ENCODE peak calls at places on chromosomes 6 and 20, in five cellular contexts. One of them, this sample, is unnamed.
A peak's percentile ranks its signal among the peaks of the same experiment; 100 is the strongest.

GRCh38 chr6:79650943-79651342 is 19.8 kb downstream of the SH3BGRL2 start:
- DNase-seq in psoas muscle: no peak
- DNase-seq in CD8-positive, alpha-beta memory T cell: no peak
- DNase-seq in fibroblast of lung: no peak
- DNase-seq in right atrium auricular region: no peak
- DNase-seq in this sample: no peak

GRCh38 chr20:48374986-48375715 is 452.6 kb downstream of the PREX1 start:
- DNase-seq in psoas muscle: no peak
- DNase-seq in CD8-positive, alpha-beta memory T cell: no peak
- DNase-seq in fibroblast of lung: no peak
- DNase-seq in right atrium auricular region: no peak
- DNase-seq in this sample: no peak

GRCh38 chr6:129188795-129189194 is 305.9 kb downstream of the LAMA2 start:
- DNase-seq in psoas muscle: no peak
- DNase-seq in CD8-positive, alpha-beta memory T cell: no peak
- DNase-seq in fibroblast of lung: peak; percentile 28
- DNase-seq in right atrium auricular region: no peak
- DNase-seq in this sample: no peak

GRCh38 chr6:131015630-131016263 is 47.3 kb downstream of the EPB41L2 start:
- DNase-seq in psoas muscle: no peak
- DNase-seq in CD8-positive, alpha-beta memory T cell: no peak
- DNase-seq in fibroblast of lung: peak; percentile 70
- DNase-seq in right atrium auricular region: no peak
- DNase-seq in this sample: no peak

GRCh38 chr20:62860924-62861691 is 514 bp downstream of the TCFL5 start:
- DNase-seq in psoas muscle: no peak
- DNase-seq in CD8-positive, alpha-beta memory T cell: peak; percentile 38
- DNase-seq in fibroblast of lung: no peak
- DNase-seq in right atrium auricular region: no peak
- DNase-seq in this sample: peak; percentile 36

GRCh38 chr20:22241609-22242008 is 342.8 kb downstream of the FOXA2 start:
- DNase-seq in psoas muscle: no peak
- DNase-seq in CD8-positive, alpha-beta memory T cell: no peak
- DNase-seq in fibroblast of lung: no peak
- DNase-seq in right atrium auricular region: no peak
- DNase-seq in this sample: no peak

GRCh38 chr6:7438011-7438410 is 48.4 kb downstream of the RIOK1 start:
- DNase-seq in psoas muscle: no peak
- DNase-seq in CD8-positive, alpha-beta memory T cell: no peak
- DNase-seq in fibroblast of lung: no peak
- DNase-seq in right atrium auricular region: no peak
- DNase-seq in this sample: no peak

GRCh38 chr6:100780648-100781047 is 100.5 kb downstream of the ASCC3 start:
- DNase-seq in psoas muscle: no peak
- DNase-seq in CD8-positive, alpha-beta memory T cell: no peak
- DNase-seq in fibroblast of lung: no peak
- DNase-seq in right atrium auricular region: no peak
- DNase-seq in this sample: no peak

GRCh38 chr20:48970681-48971370 is 49.3 kb downstream of the ARFGEF2 start:
- DNase-seq in psoas muscle: no peak
- DNase-seq in CD8-positive, alpha-beta memory T cell: no peak
- DNase-seq in fibroblast of lung: no peak
- DNase-seq in right atrium auricular region: no peak
- DNase-seq in this sample: no peak

GRCh38 chr6:170067923-170068360 is 222.9 kb downstream of the DLL1 start:
- DNase-seq in psoas muscle: no peak
- DNase-seq in CD8-positive, alpha-beta memory T cell: no peak
- DNase-seq in fibroblast of lung: no peak
- DNase-seq in right atrium auricular region: no peak
- DNase-seq in this sample: no peak

GRCh38 chr20:43870484-43870883 is 44.2 kb upstream of the TOX2 start:
- DNase-seq in psoas muscle: no peak
- DNase-seq in CD8-positive, alpha-beta memory T cell: no peak
- DNase-seq in fibroblast of lung: peak; percentile 36
- DNase-seq in right atrium auricular region: no peak
- DNase-seq in this sample: no peak

GRCh38 chr6:152669894-152670293 is 27.8 kb upstream of the MYCT1 start:
- DNase-seq in psoas muscle: no peak
- DNase-seq in CD8-positive, alpha-beta memory T cell: no peak
- DNase-seq in fibroblast of lung: peak; percentile 55
- DNase-seq in right atrium auricular region: no peak
- DNase-seq in this sample: no peak

GRCh38 chr20:63422653-63423052 is 49.8 kb downstream of the KCNQ2 start:
- DNase-seq in psoas muscle: no peak
- DNase-seq in CD8-positive, alpha-beta memory T cell: no peak
- DNase-seq in fibroblast of lung: no peak
- DNase-seq in right atrium auricular region: no peak
- DNase-seq in this sample: no peak

GRCh38 chr6:31621991-31622390 is 1.5 kb downstream of the PRRC2A start:
- DNase-seq in psoas muscle: no peak
- DNase-seq in CD8-positive, alpha-beta memory T cell: no peak
- DNase-seq in fibroblast of lung: no peak
- DNase-seq in right atrium auricular region: no peak
- DNase-seq in this sample: no peak

GRCh38 chr6:109290143-109290931 is 91.9 kb downstream of the CD164 start:
- DNase-seq in psoas muscle: no peak
- DNase-seq in CD8-positive, alpha-beta memory T cell: no peak
- DNase-seq in fibroblast of lung: no peak
- DNase-seq in right atrium auricular region: no peak
- DNase-seq in this sample: no peak

GRCh38 chr6:14278436-14278835 is 160.9 kb downstream of the CD83 start:
- DNase-seq in psoas muscle: no peak
- DNase-seq in CD8-positive, alpha-beta memory T cell: no peak
- DNase-seq in fibroblast of lung: no peak
- DNase-seq in right atrium auricular region: no peak
- DNase-seq in this sample: no peak

GRCh38 chr6:14276667-14277404 is 159.3 kb downstream of the CD83 start:
- DNase-seq in psoas muscle: no peak
- DNase-seq in CD8-positive, alpha-beta memory T cell: no peak
- DNase-seq in fibroblast of lung: no peak
- DNase-seq in right atrium auricular region: no peak
- DNase-seq in this sample: no peak

GRCh38 chr6:14277405-14277930 is 159.9 kb downstream of the CD83 start:
- DNase-seq in psoas muscle: no peak
- DNase-seq in CD8-positive, alpha-beta memory T cell: no peak
- DNase-seq in fibroblast of lung: no peak
- DNase-seq in right atrium auricular region: no peak
- DNase-seq in this sample: no peak

GRCh38 chr6:14276066-14276465 is 158.5 kb downstream of the CD83 start:
- DNase-seq in psoas muscle: no peak
- DNase-seq in CD8-positive, alpha-beta memory T cell: no peak
- DNase-seq in fibroblast of lung: no peak
- DNase-seq in right atrium auricular region: no peak
- DNase-seq in this sample: no peak

DNA sequence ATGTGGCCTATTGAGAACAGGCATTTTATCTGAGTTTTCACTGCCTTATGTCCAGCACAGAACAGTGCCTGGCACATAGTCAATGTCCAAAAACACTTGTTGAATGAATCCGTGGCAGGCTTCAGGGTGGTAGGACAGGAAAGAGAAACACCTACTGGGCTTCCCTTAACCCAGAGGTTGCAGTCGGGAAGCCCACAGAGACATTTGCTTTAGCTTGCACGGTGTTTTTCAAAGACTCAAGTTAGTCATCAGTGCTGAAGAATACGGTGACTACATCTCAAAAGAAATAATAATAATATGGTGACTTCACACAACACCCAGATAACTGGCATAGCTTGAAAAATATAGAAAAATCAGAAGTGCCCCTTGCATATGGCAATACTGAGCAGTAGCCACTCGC is 160.4 kb downstream of the CD83 start:
- DNase-seq in psoas muscle: no peak
- DNase-seq in CD8-positive, alpha-beta memory T cell: no peak
- DNase-seq in fibroblast of lung: no peak
- DNase-seq in right atrium auricular region: no peak
- DNase-seq in this sample: no peak
- H3K4me3 ChIP-seq in psoas muscle: no peak overlapping the region
- H3K4me3 ChIP-seq in CD8-positive, alpha-beta memory T cell: no peak overlapping the region
- H3K4me3 ChIP-seq in fibroblast of lung: no peak overlapping the region
- H3K4me3 ChIP-seq in right atrium auricular region: no peak overlapping the region
- H3K4me3 ChIP-seq in this sample: no peak overlapping the region

DNA sequence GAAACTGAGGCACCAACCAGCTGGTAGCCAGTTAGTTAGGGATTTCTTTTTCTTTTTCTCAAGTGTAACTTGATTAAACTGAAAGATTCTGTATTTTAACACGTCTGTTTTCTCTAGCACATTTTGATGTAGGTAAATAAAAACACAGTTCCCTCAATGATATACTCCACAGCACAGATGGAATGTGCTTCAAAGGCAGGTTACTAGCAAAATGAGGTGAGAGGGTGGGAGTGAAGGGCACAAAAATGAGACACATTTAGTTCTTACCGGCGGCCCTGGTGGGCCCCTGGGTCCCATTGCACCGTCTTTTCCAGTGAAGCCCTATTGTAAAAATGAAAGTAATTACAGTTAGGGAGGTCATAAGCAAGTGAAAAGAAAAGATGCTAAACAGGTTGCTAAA is 108.9 kb downstream of the COL12A1 start:
- DNase-seq in psoas muscle: no peak
- DNase-seq in CD8-positive, alpha-beta memory T cell: no peak
- DNase-seq in fibroblast of lung: no peak
- DNase-seq in right atrium auricular region: no peak
- DNase-seq in this sample: no peak
- H3K27ac ChIP-seq in psoas muscle: no peak overlapping the region
- H3K27ac ChIP-seq in CD8-positive, alpha-beta memory T cell: no peak overlapping the region
- H3K27ac ChIP-seq in fibroblast of lung: no peak overlapping the region
- H3K27ac ChIP-seq in right atrium auricular region: no peak overlapping the region
- H3K27ac ChIP-seq in this sample: no peak overlapping the region

GRCh38 chr6:56524891-56525703 is 117.6 kb downstream of the DST start:
- DNase-seq in psoas muscle: no peak
- DNase-seq in CD8-positive, alpha-beta memory T cell: no peak
- DNase-seq in fibroblast of lung: peak; percentile 99
- DNase-seq in right atrium auricular region: no peak
- DNase-seq in this sample: no peak

GRCh38 chr6:56521988-56522387 is 120.7 kb downstream of the DST start:
- DNase-seq in psoas muscle: no peak
- DNase-seq in CD8-positive, alpha-beta memory T cell: no peak
- DNase-seq in fibroblast of lung: no peak
- DNase-seq in right atrium auricular region: no peak
- DNase-seq in this sample: no peak

GRCh38 chr6:56520218-56520617 is 122.5 kb downstream of the DST start:
- DNase-seq in psoas muscle: no peak
- DNase-seq in CD8-positive, alpha-beta memory T cell: no peak
- DNase-seq in fibroblast of lung: no peak
- DNase-seq in right atrium auricular region: no peak
- DNase-seq in this sample: no peak

GRCh38 chr6:56521454-56521853 is 121.2 kb downstream of the DST start:
- DNase-seq in psoas muscle: no peak
- DNase-seq in CD8-positive, alpha-beta memory T cell: no peak
- DNase-seq in fibroblast of lung: no peak
- DNase-seq in right atrium auricular region: no peak
- DNase-seq in this sample: no peak

GRCh38 chr6:56522871-56523270 is 119.8 kb downstream of the DST start:
- DNase-seq in psoas muscle: no peak
- DNase-seq in CD8-positive, alpha-beta memory T cell: no peak
- DNase-seq in fibroblast of lung: no peak
- DNase-seq in right atrium auricular region: no peak
- DNase-seq in this sample: no peak
- H3K4me1 ChIP-seq in psoas muscle: peaks cover 3% of the 10 kb centered on the region
- H3K4me1 ChIP-seq in CD8-positive, alpha-beta memory T cell: no peaks in the 10 kb centered on the region
- H3K4me1 ChIP-seq in fibroblast of lung: peaks cover 14% of the 10 kb centered on the region
- H3K4me1 ChIP-seq in right atrium auricular region: no peaks in the 10 kb centered on the region
- H3K4me1 ChIP-seq in this sample: no peaks in the 10 kb centered on the region

GRCh38 chr20:53923745-53924369 is 146.5 kb downstream of the BCAS1 start:
- DNase-seq in psoas muscle: no peak
- DNase-seq in CD8-positive, alpha-beta memory T cell: no peak
- DNase-seq in fibroblast of lung: no peak
- DNase-seq in right atrium auricular region: peak; percentile 47
- DNase-seq in this sample: no peak

GRCh38 chr20:53927990-53928389 is 142.4 kb downstream of the BCAS1 start:
- DNase-seq in psoas muscle: no peak
- DNase-seq in CD8-positive, alpha-beta memory T cell: no peak
- DNase-seq in fibroblast of lung: no peak
- DNase-seq in right atrium auricular region: no peak
- DNase-seq in this sample: no peak

GRCh38 chr20:53926428-53927028 is 143.9 kb downstream of the BCAS1 start:
- DNase-seq in psoas muscle: no peak
- DNase-seq in CD8-positive, alpha-beta memory T cell: no peak
- DNase-seq in fibroblast of lung: peak; percentile 65
- DNase-seq in right atrium auricular region: peak; percentile 63
- DNase-seq in this sample: no peak

GRCh38 chr20:53922901-53923314 is 147.5 kb downstream of the BCAS1 start:
- DNase-seq in psoas muscle: no peak
- DNase-seq in CD8-positive, alpha-beta memory T cell: no peak
- DNase-seq in fibroblast of lung: no peak
- DNase-seq in right atrium auricular region: peak; percentile 57
- DNase-seq in this sample: no peak

DNA sequence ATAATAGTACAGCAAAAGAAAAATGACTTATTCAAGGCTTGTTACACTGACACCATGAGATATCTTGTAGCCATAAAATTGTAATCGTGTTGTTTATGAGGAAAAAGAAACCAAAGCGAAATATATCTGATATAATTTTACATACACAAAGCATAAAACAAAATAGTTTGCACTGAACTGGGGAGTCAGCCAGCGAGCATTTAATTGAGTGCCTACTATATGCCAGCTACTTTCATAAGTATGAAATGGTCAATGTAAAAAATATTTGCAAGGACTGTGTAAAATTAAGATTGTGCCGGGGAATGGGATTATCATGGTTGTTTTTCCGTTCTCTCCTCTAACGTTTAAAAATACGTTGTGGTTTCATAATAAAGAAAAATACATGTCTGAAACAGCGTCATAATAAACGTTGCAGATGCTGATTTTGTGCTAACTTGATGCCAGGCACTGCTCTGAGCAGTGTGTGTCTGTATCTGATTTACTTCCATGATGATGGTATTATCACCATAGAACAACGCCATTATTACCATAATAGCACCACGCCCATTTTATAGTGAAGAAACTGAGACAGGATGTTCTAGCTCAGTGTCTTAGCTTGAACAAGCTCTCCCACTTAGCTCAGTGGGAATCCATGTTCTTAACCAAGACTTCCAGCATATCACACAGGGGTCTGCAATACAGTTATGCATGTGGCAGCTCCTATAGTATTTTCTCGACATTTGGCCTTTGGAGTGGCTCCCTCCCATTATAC is 144.6 kb downstream of the BCAS1 start:
- DNase-seq in psoas muscle: no peak
- DNase-seq in CD8-positive, alpha-beta memory T cell: no peak
- DNase-seq in fibroblast of lung: no peak
- DNase-seq in right atrium auricular region: peak; percentile 34
- DNase-seq in this sample: no peak
- H3K4me3 ChIP-seq in psoas muscle: no peak overlapping the region
- H3K4me3 ChIP-seq in CD8-positive, alpha-beta memory T cell: no peak overlapping the region
- H3K4me3 ChIP-seq in fibroblast of lung: no peak overlapping the region
- H3K4me3 ChIP-seq in right atrium auricular region: no peak overlapping the region
- H3K4me3 ChIP-seq in this sample: no peak overlapping the region

DNA sequence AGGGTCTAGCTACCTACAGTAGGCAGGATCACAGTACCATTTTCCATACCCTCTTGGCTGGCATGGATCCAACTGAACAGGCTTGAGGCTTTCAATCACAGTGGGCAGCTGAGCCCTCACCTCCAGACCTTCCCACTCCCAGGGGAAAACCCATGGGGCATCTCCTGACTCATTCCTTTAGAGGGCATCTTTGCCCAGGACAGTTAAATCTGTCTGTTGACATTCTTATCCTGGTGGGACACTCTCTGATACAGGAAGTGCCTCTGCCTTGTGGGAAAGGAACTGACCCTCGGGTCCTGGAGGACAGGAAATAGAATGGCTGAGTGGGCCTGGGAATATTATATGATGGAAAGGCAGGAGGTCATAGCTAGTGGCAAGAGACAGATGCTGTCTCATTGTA is 10.2 kb upstream of the EPB41L1 start:
- DNase-seq in psoas muscle: no peak
- DNase-seq in CD8-positive, alpha-beta memory T cell: no peak
- DNase-seq in fibroblast of lung: no peak
- DNase-seq in right atrium auricular region: no peak
- DNase-seq in this sample: no peak
- H3K27ac ChIP-seq in psoas muscle: peak overlapping the region; percentile 0
- H3K27ac ChIP-seq in CD8-positive, alpha-beta memory T cell: no peak overlapping the region
- H3K27ac ChIP-seq in fibroblast of lung: no peak overlapping the region
- H3K27ac ChIP-seq in right atrium auricular region: no peak overlapping the region
- H3K27ac ChIP-seq in this sample: no peak overlapping the region